ENCODE peak calls at places on chromosomes 13 and 19, in seven cellular contexts. P is upper lobe of right lung, V is A549, U is cardiac muscle cell, B is heart right ventricle, O is body of pancreas, N is H1. X is an unnamed sample.
A peak's percentile ranks its signal among the peaks of the same experiment; 100 is the strongest.

GRCh38 chr19:9144920-9145319 is 4.7 kb downstream of the ZNF317 start:
- DNase-seq in P (no peak), V (no peak), U (peak; percentile 4), B (no peak), O (no peak), N (no peak), X (no peak)

GRCh38 chr13:38602261-38602660 is 84.6 kb upstream of the FREM2 start:
- DNase-seq in P (no peak), V (no peak), U (peak; percentile 15), B (no peak), O (no peak), N (no peak), X (no peak)

GRCh38 chr13:46198794-46199193 is 12.9 kb upstream of the LRRC63 start:
- DNase-seq in P (no peak), V (no peak), U (no peak), B (no peak), O (no peak), N (no peak), X (no peak)

GRCh38 chr13:109790951-109791605 is 4.7 kb upstream of the IRS2 start:
- DNase-seq in P (no peak), V (no peak), U (peak; percentile 52), B (no peak), O (peak; percentile 43), N (no peak), X (no peak)

GRCh38 chr13:105778196-105778595 is 757.3 kb downstream of the EFNB2 start:
- DNase-seq in P (no peak), V (no peak), U (peak; percentile 28), B (no peak), O (no peak), N (no peak), X (no peak)

GRCh38 chr13:110126391-110126961 is 180.5 kb downstream of the COL4A1 start:
- DNase-seq in P (no peak), V (no peak), U (peak; percentile 94), B (peak; percentile 71), O (peak; percentile 34), N (no peak), X (peak; percentile 79)

GRCh38 chr13:31587696-31588266 is 151.5 kb upstream of the RXFP2 start:
- DNase-seq in P (no peak), V (no peak), U (peak; percentile 72), B (no peak), O (no peak), N (no peak), X (no peak)

GRCh38 chr13:42892760-42893159 is 99.3 kb downstream of the EPSTI1 start:
- DNase-seq in P (no peak), V (no peak), U (peak; percentile 64), B (no peak), O (no peak), N (no peak), X (no peak)

GRCh38 chr19:41264581-41265375 is 606 bp downstream of the HNRNPUL1 start:
- DNase-seq in P (peak; percentile 84), V (peak; percentile 82), U (peak; percentile 50), B (peak; percentile 53), O (peak; percentile 52), N (no peak), X (peak; percentile 81)

GRCh38 chr19:50205681-50206138 is 2.3 kb downstream of the MYH14 start:
- DNase-seq in P (peak; percentile 84), V (no peak), U (no peak), B (no peak), O (peak; percentile 66), N (peak; percentile 64), X (no peak)
- TF ChIP-seq CTCF in P (no peak), V (no peak), U (no peak), B (no peak), O (peak; percentile 53), N (no peak), X (no peak)

GRCh38 chr13:113820813-113821651 is 42.8 kb downstream of the GAS6 start:
- DNase-seq in P (no peak), V (peak; percentile 40), U (peak; percentile 94), B (peak; percentile 77), O (peak; percentile 30), N (no peak), X (peak; percentile 89)

GRCh38 chr13:113821847-113822246 is 42.0 kb downstream of the GAS6 start:
- DNase-seq in P (no peak), V (no peak), U (no peak), B (no peak), O (no peak), N (no peak), X (no peak)

GRCh38 chr13:113822956-113823744 is 40.7 kb downstream of the GAS6 start:
- DNase-seq in P (no peak), V (no peak), U (no peak), B (no peak), O (no peak), N (no peak), X (no peak)

GRCh38 chr13:113823771-113824170 is 40.1 kb downstream of the GAS6 start:
- DNase-seq in P (no peak), V (no peak), U (no peak), B (no peak), O (no peak), N (no peak), X (no peak)

GRCh38 chr13:113822266-113822665 is 41.6 kb downstream of the GAS6 start:
- DNase-seq in P (no peak), V (no peak), U (no peak), B (no peak), O (no peak), N (no peak), X (no peak)
- H3K27ac ChIP-seq in P (no peak overlapping the region), V (peak overlapping the region; percentile 92), U (no peak overlapping the region), B (no peak overlapping the region), O (no peak overlapping the region), N (no peak overlapping the region), X (peak overlapping the region; percentile 87)

GRCh38 chr19:52946322-52947310 is 16.1 kb downstream of the ZNF816 start:
- DNase-seq in P (peak; percentile 93), V (no peak), U (peak; percentile 43), B (peak; percentile 18), O (peak; percentile 61), N (peak; percentile 96), X (no peak)

GRCh38 chr19:52943884-52944643 is 18.6 kb downstream of the ZNF816 start:
- DNase-seq in P (no peak), V (no peak), U (no peak), B (no peak), O (no peak), N (no peak), X (no peak)

GRCh38 chr19:52943134-52943883 is 19.4 kb downstream of the ZNF816 start:
- DNase-seq in P (no peak), V (no peak), U (no peak), B (no peak), O (no peak), N (no peak), X (no peak)

GRCh38 chr19:52948025-52948770 is 14.5 kb downstream of the ZNF816 start:
- DNase-seq in P (no peak), V (no peak), U (no peak), B (no peak), O (no peak), N (no peak), X (no peak)

DNA sequence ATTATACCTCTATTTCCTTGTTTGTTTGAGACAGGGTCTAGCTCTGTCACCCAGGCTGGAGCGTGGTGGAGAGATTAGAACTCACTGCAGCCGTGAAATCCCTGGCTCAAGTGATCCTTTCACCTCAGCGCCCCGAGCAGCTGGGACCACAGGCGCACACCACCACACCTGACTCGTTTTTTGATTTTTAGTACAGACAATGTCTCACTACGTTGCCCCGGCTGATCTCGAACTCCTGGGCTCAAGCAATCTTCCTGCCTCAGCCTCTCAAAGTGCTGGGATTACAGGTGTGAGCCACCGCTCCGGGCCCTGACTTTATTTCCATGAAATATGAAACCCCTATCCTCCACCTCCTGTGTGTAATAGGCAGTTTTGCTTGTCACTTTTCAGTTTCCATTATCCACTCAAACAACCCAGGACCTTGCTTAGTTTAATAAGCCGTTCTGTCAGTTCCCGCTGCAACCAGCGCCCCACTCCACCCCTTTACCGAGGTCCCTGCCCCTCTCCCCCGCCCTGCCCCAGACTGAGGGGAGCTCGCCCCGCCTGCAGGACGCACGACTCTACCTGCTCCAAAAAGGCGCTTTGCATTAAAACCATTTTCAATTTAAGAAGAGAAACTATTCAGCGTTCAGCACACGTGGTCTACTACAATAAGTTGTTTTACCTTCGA is 16.9 kb downstream of the ZNF816 start:
- DNase-seq in P (no peak), V (no peak), U (no peak), B (no peak), O (no peak), N (peak; percentile 66), X (no peak)
- H3K4me3 ChIP-seq in P (no peak overlapping the region), V (no peak overlapping the region), U (no peak overlapping the region), B (no peak overlapping the region), O (no peak overlapping the region), N (peak overlapping the region; percentile 25), X (no peak overlapping the region)

DNA sequence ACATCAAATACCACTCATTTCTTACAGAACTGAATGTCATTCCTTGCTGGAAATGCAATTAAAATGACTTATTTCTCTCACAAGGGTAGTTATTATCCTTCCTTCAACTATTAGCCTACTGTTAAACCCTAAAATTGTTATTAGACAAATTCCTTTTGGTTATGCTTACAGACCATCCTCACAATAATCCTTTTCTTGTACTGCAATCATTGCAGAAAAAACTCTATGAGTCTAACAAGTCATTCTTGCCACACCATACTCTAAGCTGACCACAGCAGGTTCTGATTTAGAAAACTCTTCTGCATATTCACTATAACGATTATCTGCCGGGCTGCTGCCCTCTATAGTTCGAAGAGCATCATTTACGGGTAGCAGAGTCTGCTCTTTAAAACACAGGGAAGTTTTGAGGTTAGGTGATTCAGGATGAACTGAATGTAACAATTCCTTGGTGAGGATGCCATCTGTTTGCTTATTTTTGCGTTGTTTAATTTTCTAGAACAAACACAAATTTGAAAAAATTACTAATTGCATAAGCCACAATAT is 38.2 kb downstream of the MTMR6 start:
- DNase-seq in P (no peak), V (no peak), U (peak; percentile 47), B (no peak), O (no peak), N (no peak), X (no peak)
- TF ChIP-seq CTCF in P (peak; percentile 17), V (peak; percentile 14), U (peak; percentile 44), B (peak; percentile 39), O (no peak), N (no peak), X (no peak)

DNA sequence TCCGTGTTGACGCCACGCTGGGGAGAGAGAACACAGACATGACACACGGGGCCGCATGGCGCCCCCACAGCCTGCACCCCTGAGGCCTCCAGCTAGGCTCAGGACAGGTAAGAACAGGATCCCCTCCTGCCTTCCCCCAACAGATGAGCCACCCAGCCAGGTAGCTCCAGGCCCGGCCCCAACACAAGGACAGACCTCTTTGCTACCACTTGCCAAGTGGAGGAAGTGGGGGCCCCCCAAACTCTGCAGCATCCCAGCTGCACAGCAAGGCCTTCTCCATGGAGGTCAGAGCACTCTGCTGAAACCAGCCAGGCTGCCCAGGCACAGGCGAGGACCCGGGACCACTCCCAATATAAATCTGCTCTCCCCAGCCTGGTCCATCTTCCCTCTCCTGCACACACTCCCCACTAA is 31.5 kb downstream of the PEPD start:
- DNase-seq in P (peak; percentile 56), V (no peak), U (no peak), B (no peak), O (no peak), N (no peak), X (no peak)
- H3K27ac ChIP-seq in P (no peak overlapping the region), V (no peak overlapping the region), U (no peak overlapping the region), B (no peak overlapping the region), O (no peak overlapping the region), N (no peak overlapping the region), X (no peak overlapping the region)

GRCh38 chr19:36605839-36606478 is 846 bp downstream of the ZNF382 start:
- DNase-seq in P (no peak), V (no peak), U (no peak), B (no peak), O (no peak), N (no peak), X (no peak)
- H3K4me3 ChIP-seq in P (peak overlapping the region; percentile 68), V (no peak overlapping the region), U (peak overlapping the region; percentile 61), B (peak overlapping the region; percentile 66), O (no peak overlapping the region), N (peak overlapping the region; percentile 87), X (peak overlapping the region; percentile 78)